ENCODE peak calls at places on chromosomes 7 and 10, in seven cellular contexts. Q is left ventricle myocardium inferior, P is endothelial cell of umbilical vein, K is esophagus squamous epithelium, D is astrocyte, M is GM23338, R is lower lobe of right lung. J is an unnamed sample. For H3K4me1 and H3K27me3, the result is how much of the 10 kb centered on the place peaks cover.

GRCh38 chr7:34313289-34313688 is 344.7 kb upstream of the NPSR1 start:
- DNase-seq in Q (no peak), R (no peak), D (no peak), M (no peak), P (no peak), K (no peak), J (peak)

GRCh38 chr7:112118581-112119566 is 87.3 kb downstream of the DOCK4 start:
- DNase-seq in P (no peak), K (no peak), M (no peak), Q (no peak), D (no peak), R (no peak), J (no peak)

GRCh38 chr7:1700086-1700485 is 30.0 kb downstream of the ELFN1 start:
- DNase-seq in P (no peak), Q (no peak), M (no peak), D (no peak), K (no peak), R (no peak), J (no peak)

GRCh38 chr10:26367771-26368170 is 70.4 kb upstream of the APBB1IP start:
- DNase-seq in Q (no peak), K (no peak), M (peak), R (peak), P (no peak), D (peak), J (peak)

GRCh38 chr7:135979674-135980660 is 2.8 kb upstream of the MTPN start:
- DNase-seq in P (peak), Q (no peak), K (no peak), M (no peak), R (no peak), D (peak), J (peak)

GRCh38 chr10:24207781-24208611 is 942 bp upstream of the KIAA1217 start:
- DNase-seq in P (peak), K (no peak), R (no peak), M (no peak), D (peak), Q (peak), J (no peak)

GRCh38 chr7:44279286-44279685 is 46.1 kb downstream of the CAMK2B start:
- DNase-seq in D (no peak), R (peak), K (no peak), Q (peak), M (no peak), P (no peak), J (no peak)

GRCh38 chr10:77073066-77073960 is 564.3 kb downstream of the KCNMA1 start:
- DNase-seq in K (no peak), Q (peak), M (no peak), D (no peak), R (no peak), P (no peak), J (no peak)

GRCh38 chr7:122885583-122886356 is 490 bp downstream of the CADPS2 start:
- DNase-seq in P (peak), K (no peak), D (peak), R (peak), M (peak), Q (peak), J (no peak)

GRCh38 chr7:101517304-101517703 is 111.8 kb downstream of the MYL10 start:
- DNase-seq in K (no peak), P (no peak), Q (no peak), R (no peak), M (no peak), D (no peak), J (no peak)

GRCh38 chr7:134985894-134986362 is 380 bp upstream of the AGBL3 start:
- DNase-seq in K (no peak), Q (no peak), M (no peak), D (no peak), P (no peak), R (no peak), J (no peak)

GRCh38 chr10:45451407-45451806 is 77.4 kb downstream of the ALOX5 start:
- DNase-seq in D (no peak), M (no peak), R (no peak), P (no peak), Q (no peak), K (no peak), J (no peak)

GRCh38 chr10:6399241-6399701 is 180.8 kb downstream of the PRKCQ start:
- DNase-seq in K (no peak), D (peak), R (no peak), M (no peak), Q (no peak), P (no peak), J (no peak)

GRCh38 chr10:69439350-69439739 is 11.9 kb upstream of the TSPAN15 start:
- DNase-seq in K (no peak), R (no peak), D (no peak), P (no peak), Q (no peak), M (no peak), J (peak)

GRCh38 chr7:121076350-121077164 is 88.0 kb downstream of the CPED1 start:
- DNase-seq in P (no peak), M (no peak), K (no peak), D (peak), Q (no peak), R (no peak), J (peak)

GRCh38 chr7:106064329-106064728 is 47.8 kb downstream of the SYPL1 start:
- DNase-seq in M (no peak), Q (no peak), R (no peak), P (no peak), D (no peak), K (no peak), J (no peak)

GRCh38 chr10:50497758-50498157 is 126.0 kb downstream of the SGMS1 start:
- DNase-seq in Q (no peak), M (no peak), R (no peak), K (no peak), P (no peak), D (peak), J (peak)

GRCh38 chr10:96352587-96352986 is 6.2 kb downstream of the OPALIN start:
- DNase-seq in P (no peak), K (no peak), Q (no peak), D (no peak), M (no peak), R (no peak), J (no peak)

GRCh38 chr7:116339564-116339963 is 129.2 kb downstream of the TES start:
- DNase-seq in M (no peak), Q (no peak), K (no peak), R (no peak), D (no peak), P (peak), J (no peak)

GRCh38 chr10:78960316-78960800 is 108.4 kb upstream of the ZMIZ1 start:
- DNase-seq in K (no peak), Q (peak), R (peak), P (peak), D (peak), M (no peak), J (peak)

GRCh38 chr10:48536226-48536500 is 68.7 kb downstream of the ARHGAP22 start:
- DNase-seq in Q (no peak), D (no peak), K (no peak), M (no peak), R (no peak), P (no peak), J (no peak)

GRCh38 chr10:110305767-110306451 is 1.2 kb upstream of the SMNDC1 start:
- DNase-seq in K (no peak), M (peak), P (peak), R (no peak), Q (no peak), D (peak), J (peak)

GRCh38 chr7:101804087-101804631 is 13.3 kb upstream of the CUX1 start:
- DNase-seq in K (no peak), D (no peak), R (no peak), M (peak), Q (no peak), P (no peak), J (no peak)

GRCh38 chr10:79301754-79302530 is 45.3 kb upstream of the PPIF start:
- DNase-seq in R (no peak), P (no peak), Q (no peak), M (no peak), D (no peak), K (no peak), J (no peak)

GRCh38 chr10:44787480-44788075 is 123.6 kb upstream of the TMEM72 start:
- DNase-seq in M (no peak), Q (no peak), R (no peak), P (no peak), D (peak), K (no peak), J (no peak)

GRCh38 chr7:101315336-101315735 is 6.3 kb downstream of the IFT22 start:
- DNase-seq in M (peak), Q (no peak), R (no peak), D (peak), K (no peak), P (peak), J (peak)

GRCh38 chr10:28217848-28218247 is 85.0 kb downstream of the MPP7 start:
- DNase-seq in P (no peak), D (peak), Q (no peak), R (no peak), M (no peak), K (no peak), J (peak)

GRCh38 chr7:122675011-122675410 is 23.9 kb downstream of the RNF133 start:
- DNase-seq in Q (no peak), R (no peak), P (no peak), K (no peak), D (no peak), M (no peak), J (no peak)

GRCh38 chr10:103595933-103596726 is 102.6 kb downstream of the NEURL1 start:
- DNase-seq in Q (no peak), D (no peak), K (no peak), R (no peak), P (no peak), M (no peak), J (no peak)

GRCh38 chr10:58820862-58821559 is 308.3 kb downstream of the BICC1 start:
- DNase-seq in P (no peak), K (no peak), M (no peak), R (no peak), Q (no peak), D (peak), J (peak)

GRCh38 chr7:50952544-50952943 is 169.8 kb upstream of the GRB10 start:
- DNase-seq in D (no peak), Q (no peak), P (no peak), K (no peak), R (no peak), M (no peak), J (no peak)

GRCh38 chr10:125130260-125130659 is 30.1 kb downstream of the CTBP2 start:
- DNase-seq in M (no peak), K (no peak), D (no peak), P (no peak), Q (no peak), R (no peak), J (no peak)
- H3K4me1 ChIP-seq in M (half or more), K (under half), D (under half), P (under half), Q (half or more), R (under half), J (under half)

DNA sequence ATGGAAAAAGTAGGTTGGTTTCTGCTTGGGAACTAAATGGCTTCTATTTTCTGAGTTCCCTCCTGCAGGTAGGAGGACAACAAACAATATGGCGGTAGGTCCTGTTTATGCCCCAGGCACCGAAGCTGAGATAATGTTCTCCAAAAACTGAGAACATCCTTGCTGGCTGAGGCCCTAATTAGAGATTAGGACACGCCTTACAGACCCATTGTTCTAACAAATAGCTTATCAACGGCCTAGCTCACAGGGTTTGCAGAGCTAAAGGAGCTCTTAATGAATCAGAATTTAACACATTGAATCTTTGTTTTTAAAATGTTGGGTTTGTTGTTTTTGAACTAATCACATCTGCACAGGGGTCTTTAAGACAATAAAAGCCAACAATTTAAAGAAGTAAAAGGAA is 37.0 kb downstream of the HTR5A start:
- DNase-seq in M (no peak), R (no peak), D (no peak), P (no peak), K (no peak), Q (no peak), J (no peak)
- H3K27me3 ChIP-seq in M (under half), R (under half), D (under half), P (under half), K (half or more), Q (half or more), J (under half)

DNA sequence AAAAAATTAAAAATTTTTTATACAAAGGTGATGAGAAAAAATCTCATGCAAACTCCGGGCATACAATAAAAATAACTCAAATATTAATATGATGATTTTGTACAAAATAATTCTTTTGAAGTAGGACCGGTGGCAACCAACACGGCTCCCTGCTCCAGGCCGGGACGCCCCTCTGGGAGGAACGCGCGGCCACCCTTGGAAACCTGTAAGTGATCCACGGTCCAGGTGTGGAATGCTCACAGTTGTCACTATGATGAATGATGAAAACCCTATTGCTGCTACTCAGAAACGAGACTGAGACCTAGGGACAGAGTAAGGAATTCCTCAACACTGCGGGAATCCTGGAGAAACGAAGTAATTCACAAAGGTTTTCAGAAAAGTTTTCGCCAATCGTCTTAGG is 219.1 kb downstream of the TCERG1L start:
- DNase-seq in D (no peak), P (no peak), R (peak), K (no peak), Q (no peak), M (no peak), J (no peak)
- TF ChIP-seq CTCF in D (no peak), P (no peak), R (no peak), K (no peak), Q (no peak), M (no peak), J (no peak)

GRCh38 chr10:10364916-10365315 is 652.8 kb upstream of the CELF2 start:
- DNase-seq in D (no peak), R (no peak), Q (no peak), K (no peak), M (no peak), P (no peak), J (no peak)

GRCh38 chr10:10363217-10363616 is 654.5 kb upstream of the CELF2 start:
- DNase-seq in P (no peak), K (no peak), Q (no peak), R (no peak), D (no peak), M (no peak), J (no peak)

GRCh38 chr10:10362780-10363179 is 654.9 kb upstream of the CELF2 start:
- DNase-seq in K (no peak), Q (no peak), M (no peak), P (no peak), R (no peak), D (no peak), J (no peak)

GRCh38 chr10:10359263-10359662 is 658.4 kb upstream of the CELF2 start:
- DNase-seq in P (no peak), Q (no peak), D (no peak), M (no peak), K (no peak), R (no peak), J (no peak)

GRCh38 chr10:10361486-10361885 is 656.2 kb upstream of the CELF2 start:
- DNase-seq in D (no peak), P (no peak), R (no peak), M (peak), K (no peak), Q (no peak), J (no peak)
- H3K4me1 ChIP-seq in D (under half), P (under half), R (under half), M (under half), K (under half), Q (under half), J (under half)

GRCh38 chr10:124083740-124084397 is 9.5 kb downstream of the CHST15 start:
- DNase-seq in K (no peak), Q (no peak), M (no peak), D (no peak), R (peak), P (no peak), J (no peak)
- H3K27me3 ChIP-seq in K (under half), Q (under half), M (under half), D (under half), R (under half), P (under half), J (under half)

GRCh38 chr10:43407576-43408330 is 1.2 kb downstream of the HNRNPF start:
- DNase-seq in K (peak), P (peak), M (peak), Q (peak), R (peak), D (peak), J (peak)
- TF ChIP-seq CTCF in K (peak), P (peak), M (peak), Q (peak), R (peak), D (peak), J (peak)

GRCh38 chr10:92690211-92691041 is 671 bp downstream of the HHEX start:
- DNase-seq in K (no peak), R (peak), Q (peak), D (peak), P (peak), M (peak), J (peak)
- H3K4me1 ChIP-seq in K (under half), R (under half), Q (under half), D (under half), P (under half), M (under half), J (under half)

GRCh38 chr10:100824886-100825285 is 79.5 kb downstream of the PAX2 start:
- DNase-seq in M (no peak), Q (no peak), P (no peak), R (no peak), K (no peak), D (no peak), J (no peak)
- H3K27me3 ChIP-seq in M (half or more), Q (half or more), P (half or more), R (half or more), K (half or more), D (half or more), J (half or more)

GRCh38 chr7:127252380-127252718 is 392 bp downstream of the GRM8 start:
- DNase-seq in K (no peak), Q (no peak), R (no peak), P (no peak), M (peak), D (no peak), J (peak)
- TF ChIP-seq CTCF in K (no peak), Q (no peak), R (no peak), P (no peak), M (peak), D (no peak), J (no peak)

J was measured in foreskin keratinocyte.